ENCODE peak calls at places on chromosomes 3 and 15, in six cellular contexts. U is body of pancreas, Q is ovary, V is stomach, Z is A549, I is tibial nerve. O is an unnamed sample.
A peak's percentile ranks its signal among the peaks of the same experiment; 100 is the strongest.

GRCh38 chr3:133488785-133489367 is 84.6 kb upstream of the CDV3 start:
- DNase-seq in Z (no peak), V (no peak), Q (no peak), U (no peak), I (no peak), O (no peak)

GRCh38 chr15:58517252-58517681 is 85.5 kb downstream of the LIPC start:
- DNase-seq in Z (peak; percentile 28), I (no peak), Q (no peak), U (no peak), V (no peak), O (no peak)

GRCh38 chr3:139204756-139205155 is 139.1 kb upstream of the MRPS22 start:
- DNase-seq in I (no peak), Z (no peak), Q (no peak), U (no peak), V (no peak), O (no peak)

GRCh38 chr15:99963976-99964375 is 230.7 kb upstream of the LYSMD4 start:
- DNase-seq in Q (no peak), U (no peak), Z (no peak), I (no peak), V (no peak), O (no peak)

GRCh38 chr15:71715914-71716313 is 94.4 kb upstream of the NR2E3 start:
- DNase-seq in Z (no peak), U (no peak), Q (no peak), V (no peak), I (no peak), O (peak; percentile 41)

GRCh38 chr15:41922353-41922752 is 28.5 kb upstream of the SPTBN5 start:
- DNase-seq in Z (no peak), V (no peak), I (no peak), Q (no peak), U (no peak), O (no peak)

GRCh38 chr3:10204921-10205320 is 40.2 kb downstream of the IRAK2 start:
- DNase-seq in U (no peak), Z (no peak), Q (no peak), V (no peak), I (no peak), O (no peak)

GRCh38 chr15:91407237-91407889 is 307.3 kb downstream of the SV2B start:
- DNase-seq in I (no peak), Q (no peak), U (no peak), V (no peak), Z (peak; percentile 35), O (no peak)

GRCh38 chr15:100559330-100559729 is 30.6 kb upstream of the CERS3 start:
- DNase-seq in Z (peak; percentile 36), Q (no peak), V (peak; percentile 28), U (no peak), I (peak; percentile 58), O (no peak)

GRCh38 chr3:192090586-192090985 is 629.6 kb downstream of the PYDC2 start:
- DNase-seq in V (no peak), I (no peak), Q (no peak), Z (no peak), U (no peak), O (no peak)

GRCh38 chr3:163914567-163914966 is 1163.7 kb downstream of the SI start:
- DNase-seq in I (no peak), V (no peak), Q (no peak), Z (no peak), U (no peak), O (no peak)

GRCh38 chr15:77029166-77030041 is 34.5 kb downstream of the PSTPIP1 start:
- DNase-seq in U (peak; percentile 10), V (peak; percentile 25), Z (no peak), I (no peak), Q (no peak), O (no peak)

GRCh38 chr15:73704869-73705645 is 20.9 kb downstream of the CD276 start:
- DNase-seq in V (peak; percentile 67), Z (peak; percentile 56), Q (peak; percentile 82), U (peak; percentile 64), I (peak; percentile 35), O (peak; percentile 51)

GRCh38 chr15:98954411-98954810 is 53.2 kb downstream of the PGPEP1L start:
- DNase-seq in Q (peak; percentile 82), V (no peak), U (no peak), I (peak; percentile 64), Z (no peak), O (peak; percentile 70)

GRCh38 chr15:90205886-90206285 is 4.8 kb downstream of the SEMA4B start:
- DNase-seq in V (no peak), I (no peak), Q (no peak), Z (no peak), U (no peak), O (no peak)

GRCh38 chr3:6921041-6921440 is 60.1 kb downstream of the GRM7 start:
- DNase-seq in Z (no peak), U (peak; percentile 37), Q (no peak), V (peak; percentile 57), I (no peak), O (no peak)

GRCh38 chr3:62238003-62238402 is 135.3 kb downstream of the FEZF2 start:
- DNase-seq in Q (no peak), I (no peak), V (no peak), U (no peak), Z (no peak), O (no peak)

GRCh38 chr15:66901336-66902100 is 163.9 kb upstream of the SMAD3 start:
- DNase-seq in Q (no peak), I (no peak), V (no peak), Z (peak; percentile 45), U (no peak), O (no peak)

GRCh38 chr3:86464180-86464579 is 526.8 kb downstream of the VGLL3 start:
- DNase-seq in V (no peak), I (no peak), Z (no peak), Q (no peak), U (no peak), O (no peak)

GRCh38 chr15:63082366-63082765 is 39.3 kb upstream of the LACTB start:
- DNase-seq in Q (no peak), V (no peak), Z (peak; percentile 72), I (no peak), U (no peak), O (no peak)

GRCh38 chr3:116378077-116378476 is 67.2 kb downstream of the LSAMP start:
- DNase-seq in Z (no peak), V (no peak), Q (no peak), U (no peak), I (no peak), O (no peak)

GRCh38 chr15:75693501-75694240 is 19.0 kb downstream of the CSPG4 start:
- DNase-seq in Q (peak; percentile 41), Z (no peak), I (no peak), V (no peak), U (no peak), O (no peak)

GRCh38 chr3:99777708-99778107 is 40.0 kb upstream of the CMSS1 start:
- DNase-seq in U (no peak), Z (no peak), V (no peak), I (no peak), Q (no peak), O (no peak)

GRCh38 chr15:97026781-97027180 is 696.3 kb downstream of the NR2F2 start:
- DNase-seq in Q (no peak), I (no peak), Z (no peak), V (no peak), U (no peak), O (no peak)

GRCh38 chr3:134630506-134630905 is 20.3 kb downstream of the KY start:
- DNase-seq in Q (no peak), V (peak; percentile 24), Z (no peak), I (no peak), U (no peak), O (no peak)

GRCh38 chr3:139235192-139235591 is 108.6 kb upstream of the MRPS22 start:
- DNase-seq in I (no peak), V (no peak), Q (no peak), Z (no peak), U (no peak), O (no peak)

GRCh38 chr3:150362515-150363302 is 45.4 kb upstream of the TSC22D2 start:
- DNase-seq in I (no peak), V (no peak), U (no peak), Q (no peak), Z (no peak), O (no peak)

GRCh38 chr15:38768970-38769369 is 204.4 kb upstream of the RASGRP1 start:
- DNase-seq in U (no peak), Z (peak; percentile 14), I (peak; percentile 64), V (no peak), Q (peak; percentile 40), O (peak; percentile 28)

GRCh38 chr3:149650828-149651227 is 7.0 kb downstream of the WWTR1 start:
- DNase-seq in I (no peak), Q (no peak), U (no peak), Z (no peak), V (no peak), O (no peak)

DNA sequence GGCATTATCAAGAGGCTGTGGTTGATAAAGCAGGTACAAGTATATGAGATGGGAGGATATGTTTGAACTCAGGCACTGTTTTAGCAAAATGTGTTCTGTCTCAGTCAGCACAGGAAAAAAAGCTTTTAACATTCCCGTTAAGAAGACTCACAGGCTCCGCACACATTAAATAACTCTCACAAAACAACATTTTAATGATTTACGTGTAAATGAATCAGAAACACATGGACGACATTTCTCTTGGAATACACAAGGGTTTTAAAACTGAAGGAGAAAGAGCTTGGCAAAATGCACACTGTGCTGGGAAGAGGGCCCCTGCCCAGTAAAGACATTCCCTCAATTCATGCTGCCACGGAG is 2.0 kb upstream of the MASP1 start:
- DNase-seq in Z (no peak), Q (no peak), I (no peak), V (no peak), U (no peak), O (no peak)
- H3K4me3 ChIP-seq in Z (no peak overlapping the region), Q (peak overlapping the region; percentile 1), I (no peak overlapping the region), V (no peak overlapping the region), U (no peak overlapping the region), O (peak overlapping the region; percentile 2)

GRCh38 chr15:82536409-82537350 is 3.6 kb downstream of the RPS17 start:
- DNase-seq in U (no peak), Q (no peak), I (no peak), Z (no peak), V (no peak), O (no peak)
- TF ChIP-seq POLR2A in U (no peak), Q (no peak), I (no peak), Z (no peak), V (no peak), O (no peak)

DNA sequence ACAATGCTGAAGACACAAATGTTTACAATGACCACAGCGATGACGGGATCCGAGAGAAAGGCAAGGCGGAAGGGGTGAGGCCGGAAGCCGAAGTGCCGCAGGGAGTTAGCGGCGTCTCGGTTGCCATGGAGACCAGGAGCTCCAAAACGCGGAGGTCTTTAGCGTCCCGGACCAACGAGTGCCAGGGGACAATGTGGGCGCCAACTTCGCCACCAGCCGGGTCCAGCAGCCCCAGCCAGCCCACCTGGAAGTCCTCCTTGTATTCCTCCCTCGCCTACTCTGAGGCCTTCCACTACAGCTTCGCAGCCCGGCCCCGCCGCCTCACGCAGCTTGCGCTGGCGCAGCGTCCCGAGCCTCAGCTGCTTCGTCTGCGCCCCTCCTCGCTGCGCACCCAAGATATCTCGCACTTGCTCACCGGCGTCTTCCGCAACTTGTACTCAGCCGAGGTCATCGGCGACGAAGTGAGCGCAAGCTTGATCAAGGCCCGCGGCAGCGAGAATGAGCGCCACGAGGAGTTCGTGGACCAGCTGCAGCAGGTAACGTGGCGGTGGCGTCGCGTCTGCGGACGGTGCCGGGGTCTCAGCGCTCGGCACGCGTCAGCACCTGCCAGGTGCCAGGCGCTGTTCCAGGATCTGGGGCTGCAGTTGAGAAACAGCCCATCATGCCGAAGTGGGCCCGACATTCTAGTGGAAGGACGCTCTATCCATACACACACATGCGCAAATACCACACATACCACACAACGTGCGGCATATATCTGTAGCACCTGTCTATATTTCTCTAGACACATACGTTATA is at the start of gene DLEC1:
- DNase-seq in U (peak; percentile 40), I (peak; percentile 53), V (peak; percentile 77), Z (no peak), Q (peak; percentile 76), O (peak; percentile 52)
- H3K4me3 ChIP-seq in U (no peak within 1 kb of the TSS), I (peak within 1 kb of the TSS; percentile 43), V (peak within 1 kb of the TSS; percentile 44), Z (no peak within 1 kb of the TSS), Q (peak within 1 kb of the TSS; percentile 42), O (peak within 1 kb of the TSS; percentile 33)

GRCh38 chr3:47781685-47782537 is at the start of gene SMARCC1:
- DNase-seq in U (peak; percentile 98), I (peak; percentile 93), V (peak; percentile 99), Q (peak; percentile 99), Z (peak; percentile 96), O (peak; percentile 96)
- TF ChIP-seq POLR2A in U (peak; percentile 89), I (peak; percentile 79), V (peak; percentile 92), Q (peak; percentile 80), Z (peak; percentile 86), O (peak; percentile 95)

O was measured in uterus.